ENCODE peak calls at places on chromosomes 4 and X, in nine cellular contexts. L is PC-9; F is left lung; T is CD8-positive, alpha-beta T cell; K is uterus; V is breast epithelium; B is tibial artery; Q is neural crest cell; C is tibial nerve. U is an unnamed sample.

GRCh38 chr4:87399148-87399547 is 8.2 kb upstream of the HSD17B11 start:
- DNase-seq in B (no peak), V (no peak), T (no peak), K (no peak), F (no peak), Q (peak; percentile 8), L (no peak), C (no peak), U (no peak)

GRCh38 chrX:104343408-104344129 is 88.8 kb upstream of the ESX1 start:
- DNase-seq in Q (peak; percentile 66), F (no peak), B (peak; percentile 20), C (no peak), T (no peak), V (no peak), L (peak; percentile 81), K (peak; percentile 30), U (no peak)

GRCh38 chr4:128347175-128347868 is 59.7 kb upstream of the PGRMC2 start:
- DNase-seq in C (no peak), T (no peak), V (no peak), Q (no peak), F (no peak), B (no peak), K (no peak), L (peak; percentile 38), U (no peak)

GRCh38 chrX:104432321-104432720 is 133.7 kb upstream of the IL1RAPL2 start:
- DNase-seq in C (no peak), F (no peak), V (no peak), T (no peak), L (peak; percentile 92), B (no peak), Q (no peak), K (no peak), U (no peak)

GRCh38 chr4:143241892-143242291 is 57.2 kb downstream of the USP38 start:
- DNase-seq in B (no peak), C (no peak), K (no peak), L (no peak), T (no peak), F (no peak), V (no peak), Q (no peak), U (no peak)

GRCh38 chrX:37646254-37646653 is 39.3 kb upstream of the XK start:
- DNase-seq in K (no peak), F (no peak), C (no peak), T (no peak), L (no peak), V (no peak), B (no peak), Q (no peak), U (no peak)

GRCh38 chr4:61408163-61408562 is 208.0 kb downstream of the ADGRL3 start:
- DNase-seq in Q (no peak), L (no peak), B (no peak), F (no peak), K (no peak), V (no peak), T (no peak), C (no peak), U (no peak)

GRCh38 chr4:102478186-102478585 is 23.0 kb upstream of the NFKB1 start:
- DNase-seq in K (no peak), F (no peak), C (no peak), L (no peak), T (no peak), B (no peak), Q (no peak), V (no peak), U (no peak)

GRCh38 chrX:73647632-73648322 is 84.8 kb downstream of the CHIC1 start:
- DNase-seq in T (no peak), F (no peak), C (no peak), Q (no peak), K (no peak), L (no peak), B (no peak), V (no peak), U (no peak)

GRCh38 chr4:136342666-136343065 is 1189.6 kb downstream of the PCDH18 start:
- DNase-seq in K (no peak), V (no peak), B (no peak), T (no peak), C (no peak), L (no peak), F (no peak), Q (no peak), U (no peak)

GRCh38 chr4:7890635-7891393 is 48.8 kb downstream of the AFAP1 start:
- DNase-seq in L (no peak), B (no peak), V (no peak), T (no peak), C (no peak), F (no peak), Q (no peak), K (no peak), U (no peak)

GRCh38 chr4:92182006-92182735 is 121.6 kb upstream of the GRID2 start:
- DNase-seq in T (no peak), F (no peak), K (no peak), C (no peak), B (no peak), V (no peak), Q (no peak), L (no peak), U (no peak)

GRCh38 chr4:158521490-158522111 is at the start of gene RXFP1:
- DNase-seq in T (no peak), L (no peak), K (no peak), C (no peak), V (no peak), B (no peak), F (no peak), Q (no peak), U (no peak)

GRCh38 chrX:147738260-147738659 is 173.5 kb upstream of the FMR1 start:
- DNase-seq in T (no peak), F (no peak), K (no peak), L (no peak), B (no peak), Q (no peak), C (no peak), V (no peak), U (no peak)

GRCh38 chrX:135707880-135708279 is 5.6 kb upstream of the CT45A1 start:
- DNase-seq in L (no peak), V (no peak), Q (peak; percentile 26), C (no peak), B (no peak), T (no peak), F (no peak), K (no peak), U (no peak)

GRCh38 chrX:77167993-77168392 is 279.2 kb upstream of the FGF16 start:
- DNase-seq in K (no peak), T (no peak), L (no peak), Q (no peak), F (no peak), C (no peak), B (peak; percentile 51), V (no peak), U (no peak)

GRCh38 chr4:138338840-138339239 is 96.7 kb upstream of the SLC7A11 start:
- DNase-seq in F (no peak), B (no peak), K (no peak), L (no peak), T (no peak), C (no peak), Q (no peak), V (no peak), U (no peak)

GRCh38 chr4:173074501-173074946 is 94.1 kb upstream of the GALNT7 start:
- DNase-seq in F (no peak), T (no peak), L (peak; percentile 89), K (peak; percentile 11), B (no peak), V (no peak), C (no peak), Q (no peak), U (no peak)

GRCh38 chr4:162101337-162101736 is 62.5 kb downstream of the FSTL5 start:
- DNase-seq in L (no peak), K (no peak), T (no peak), Q (no peak), C (no peak), V (no peak), F (no peak), B (no peak), U (no peak)
- TF ChIP-seq CTCF in L (no peak), K (no peak), T (no peak), Q (no peak), C (no peak), V (no peak), F (no peak), B (no peak), U (no peak)

GRCh38 chrX:106894392-106894909 is 8.7 kb downstream of the RIPPLY1 start:
- DNase-seq in F (peak; percentile 57), V (peak; percentile 34), C (peak; percentile 13), Q (peak; percentile 57), L (peak; percentile 68), T (peak; percentile 18), B (peak; percentile 33), K (peak; percentile 46), U (no peak)
- TF ChIP-seq CTCF in F (peak; percentile 82), V (peak; percentile 45), C (peak; percentile 69), Q (peak; percentile 77), L (peak; percentile 86), T (peak; percentile 47), B (peak; percentile 69), K (peak; percentile 77), U (peak; percentile 82)

GRCh38 chrX:155778844-155779553 is 102.1 kb upstream of the VAMP7 start:
- DNase-seq in F (no peak), V (no peak), T (no peak), C (no peak), Q (no peak), L (no peak), K (no peak), B (no peak), U (no peak)
- TF ChIP-seq CTCF in F (no peak), V (no peak), T (no peak), C (no peak), Q (no peak), L (no peak), K (no peak), B (no peak), U (no peak)

GRCh38 chr4:165464813-165465381 is 86.1 kb downstream of the CPE start:
- DNase-seq in B (no peak), T (no peak), L (peak; percentile 57), V (no peak), F (no peak), C (no peak), Q (no peak), K (no peak), U (no peak)

GRCh38 chr4:165461176-165461835 is 82.5 kb downstream of the CPE start:
- DNase-seq in B (no peak), F (no peak), C (no peak), K (peak; percentile 40), T (no peak), V (peak; percentile 77), Q (no peak), L (no peak), U (no peak)

GRCh38 chr4:165464338-165464737 is 85.5 kb downstream of the CPE start:
- DNase-seq in V (no peak), K (no peak), T (no peak), B (no peak), C (no peak), L (no peak), F (no peak), Q (no peak), U (no peak)

GRCh38 chr4:165458451-165458850 is 79.6 kb downstream of the CPE start:
- DNase-seq in Q (no peak), V (no peak), C (no peak), L (no peak), F (no peak), T (no peak), B (no peak), K (no peak), U (no peak)

DNA sequence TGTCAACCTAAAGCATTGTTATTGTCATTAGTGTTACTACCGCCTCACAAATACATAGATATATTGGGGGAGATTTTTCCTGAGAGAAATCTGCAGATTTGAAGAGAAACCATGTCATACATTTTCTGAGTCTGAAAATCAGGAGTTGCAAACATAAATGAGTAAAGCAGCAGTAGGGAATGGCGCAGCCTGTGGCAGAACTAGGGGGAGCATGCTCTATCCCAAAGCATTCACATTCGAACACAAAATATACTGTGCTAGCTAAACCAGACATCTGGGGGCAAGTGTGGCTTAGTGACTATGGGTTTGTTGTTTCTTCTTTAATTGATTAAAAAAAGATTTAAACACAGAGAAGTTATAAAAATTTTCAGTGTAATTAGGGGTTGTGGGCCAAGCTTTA is 83.2 kb downstream of the CPE start:
- DNase-seq in T (no peak), V (no peak), C (no peak), Q (no peak), F (no peak), B (no peak), L (no peak), K (no peak), U (no peak)
- TF ChIP-seq CTCF in T (no peak), V (no peak), C (no peak), Q (no peak), F (no peak), B (no peak), L (no peak), K (no peak), U (no peak)

U was measured in type B pancreatic cell.